ENCODE peak calls at places on chromosomes 16 and 17, in six cellular contexts. X is NCI-H460, G is EL, J is epithelial cell of prostate, N is left ventricle myocardium inferior, P is HS-27A. D is an unnamed sample.
A peak's percentile ranks its signal among the peaks of the same experiment; 100 is the strongest.

GRCh38 chr16:67884684-67885083 is at the start of gene NRN1L:
- DNase-seq in X (peak; percentile 90), G (peak; percentile 95), J (peak; percentile 44), N (peak; percentile 90), P (no peak), D (peak; percentile 89)

GRCh38 chr17:6749519-6749918 is 6.3 kb upstream of the XAF1 start:
- DNase-seq in X (no peak), G (peak; percentile 37), J (no peak), N (no peak), P (no peak), D (peak; percentile 10)

GRCh38 chr17:869067-869466 is 86.9 kb downstream of the MRM3 start:
- DNase-seq in X (no peak), G (peak; percentile 80), J (no peak), N (peak; percentile 71), P (no peak), D (no peak)

GRCh38 chr16:67158637-67159600 is 790 bp downstream of the TRADD start:
- DNase-seq in X (no peak), G (peak; percentile 59), J (no peak), N (peak; percentile 36), P (no peak), D (peak; percentile 59)

GRCh38 chr17:13727441-13728171 is 125.9 kb upstream of the HS3ST3A1 start:
- DNase-seq in X (no peak), G (peak; percentile 87), J (no peak), N (no peak), P (no peak), D (peak; percentile 43)

GRCh38 chr16:19766554-19766884 is 48.4 kb downstream of the IQCK start:
- DNase-seq in X (no peak), G (no peak), J (no peak), N (no peak), P (no peak), D (no peak)

GRCh38 chr16:27920391-27920891 is 143.1 kb downstream of the GSG1L start:
- DNase-seq in X (no peak), G (no peak), J (peak; percentile 20), N (no peak), P (no peak), D (peak; percentile 51)

GRCh38 chr16:80924372-80924978 is 82.2 kb downstream of the CMC2 start:
- DNase-seq in X (no peak), G (peak; percentile 67), J (no peak), N (peak; percentile 36), P (no peak), D (peak; percentile 73)

GRCh38 chr16:5315914-5316313 is 218.3 kb upstream of the EEF2KMT start:
- DNase-seq in X (no peak), G (no peak), J (no peak), N (no peak), P (no peak), D (no peak)

GRCh38 chr16:11916524-11917285 is 949 bp upstream of the GSPT1 start:
- DNase-seq in X (no peak), G (peak; percentile 60), J (peak; percentile 51), N (no peak), P (peak; percentile 30), D (peak; percentile 85)

GRCh38 chr16:78513838-78514237 is 414.4 kb downstream of the WWOX start:
- DNase-seq in X (no peak), G (no peak), J (peak; percentile 3), N (no peak), P (no peak), D (peak; percentile 73)

GRCh38 chr16:48734220-48734619 is 124.2 kb upstream of the N4BP1 start:
- DNase-seq in X (no peak), G (no peak), J (no peak), N (no peak), P (no peak), D (no peak)

GRCh38 chr16:79049040-79049439 is 551.5 kb downstream of the MAF start:
- DNase-seq in X (no peak), G (no peak), J (no peak), N (no peak), P (no peak), D (no peak)

GRCh38 chr16:89320717-89321501 is 103.4 kb downstream of the ZNF778 start:
- DNase-seq in X (no peak), G (peak; percentile 45), J (no peak), N (peak; percentile 64), P (no peak), D (peak; percentile 52)